ENCODE peak calls at places on chromosomes 16 and 17, in seven cellular contexts. Y, K, N, F, T, A and H are unnamed samples.

GRCh38 chr17:4897198-4897657 is 2.1 kb upstream of the C17orf107 start:
- DNase-seq in T (no peak), Y (no peak), K (no peak), F (no peak), A (no peak), N (no peak), H (no peak)

GRCh38 chr17:72900542-72900941 is 191.9 kb downstream of the SLC39A11 start:
- DNase-seq in N (no peak), A (no peak), F (no peak), K (no peak), Y (no peak), T (no peak), H (no peak)

GRCh38 chr17:74437702-74438101 is 5.8 kb downstream of the GPRC5C start:
- DNase-seq in Y (no peak), K (no peak), A (no peak), F (no peak), T (no peak), N (no peak), H (no peak)

GRCh38 chr16:56246051-56246817 is 54.9 kb downstream of the GNAO1 start:
- DNase-seq in K (no peak), N (peak), T (peak), Y (peak), F (peak), A (peak), H (peak)

GRCh38 chr16:3971261-3971660 is 90.7 kb upstream of the CREBBP start:
- DNase-seq in Y (peak), N (no peak), A (no peak), T (no peak), K (no peak), F (peak), H (peak)

GRCh38 chr16:14186954-14187306 is 115.8 kb downstream of the MRTFB start:
- DNase-seq in A (no peak), K (no peak), Y (no peak), N (no peak), T (no peak), F (no peak), H (no peak)

GRCh38 chr17:63001689-63002394 is 35.8 kb downstream of the TANC2 start:
- DNase-seq in T (no peak), N (no peak), Y (no peak), K (no peak), F (no peak), A (no peak), H (peak)

GRCh38 chr16:8885674-8886592 is 3.8 kb downstream of the LITAFD start:
- DNase-seq in K (no peak), F (peak), Y (peak), A (no peak), N (peak), T (no peak), H (peak)

GRCh38 chr17:40326014-40326831 is 17.2 kb downstream of the RARA start:
- DNase-seq in K (no peak), N (no peak), F (no peak), Y (no peak), A (no peak), T (no peak), H (no peak)

GRCh38 chr17:39894681-39895376 is 23.6 kb downstream of the GSDMB start:
- DNase-seq in F (no peak), N (no peak), A (no peak), T (no peak), K (no peak), Y (no peak), H (no peak)

GRCh38 chr16:11156401-11156800 is 99.6 kb downstream of the SOCS1 start:
- DNase-seq in F (no peak), K (no peak), A (no peak), T (no peak), N (no peak), Y (no peak), H (no peak)

GRCh38 chr16:66274335-66275110 is 92.0 kb upstream of the CDH5 start:
- DNase-seq in F (peak), K (no peak), A (no peak), N (no peak), T (peak), Y (peak), H (peak)

GRCh38 chr17:68993112-68993511 is 37.9 kb upstream of the ABCA8 start:
- DNase-seq in A (no peak), F (peak), K (no peak), T (no peak), Y (peak), N (no peak), H (peak)

GRCh38 chr16:74053310-74053709 is 243.3 kb upstream of the PSMD7 start:
- DNase-seq in N (no peak), T (no peak), Y (no peak), F (no peak), A (no peak), K (no peak), H (no peak)

GRCh38 chr17:1060991-1061390 is 64.1 kb downstream of the TIMM22 start:
- DNase-seq in A (peak), T (peak), F (peak), N (no peak), K (peak), Y (peak), H (peak)

GRCh38 chr16:75695708-75696107 is 5.6 kb downstream of the DUXB start:
- DNase-seq in Y (no peak), K (no peak), T (no peak), N (peak), F (peak), A (no peak), H (no peak)

GRCh38 chr16:89695086-89695874 is 6.2 kb downstream of the SPATA2L start:
- DNase-seq in T (no peak), A (peak), F (no peak), K (no peak), Y (no peak), N (no peak), H (no peak)

GRCh38 chr16:10558305-10558704 is 22.1 kb downstream of the EMP2 start:
- DNase-seq in F (no peak), T (no peak), N (no peak), K (no peak), Y (no peak), A (no peak), H (no peak)

GRCh38 chr17:42775534-42776098 is 2.4 kb downstream of the VPS25 start:
- DNase-seq in K (no peak), Y (peak), T (no peak), N (no peak), A (no peak), F (peak), H (no peak)

GRCh38 chr16:30041841-30042240 is 10.8 kb upstream of the TLCD3B start:
- DNase-seq in Y (peak), K (no peak), A (no peak), T (no peak), F (peak), N (no peak), H (no peak)

GRCh38 chr17:68821860-68822693 is 133.1 kb downstream of the ABCA8 start:
- DNase-seq in N (no peak), K (peak), T (no peak), Y (peak), F (peak), A (peak), H (peak)

GRCh38 chr17:81310963-81311550 is 15.9 kb upstream of the SLC38A10 start:
- DNase-seq in Y (no peak), T (no peak), N (no peak), F (no peak), A (no peak), K (no peak), H (no peak)

GRCh38 chr17:37713028-37713431 is 31.8 kb downstream of the HNF1B start:
- DNase-seq in F (no peak), N (no peak), T (no peak), A (no peak), Y (no peak), K (no peak), H (no peak)

GRCh38 chr17:50688168-50688719 is 19.5 kb downstream of the ANKRD40 start:
- DNase-seq in A (no peak), F (no peak), T (no peak), Y (no peak), N (no peak), K (no peak), H (no peak)

GRCh38 chr16:21608647-21609328 is 9.4 kb downstream of the METTL9 start:
- DNase-seq in Y (no peak), K (no peak), F (peak), T (no peak), A (no peak), N (peak), H (no peak)

GRCh38 chr16:88784074-88784855 is 755 bp downstream of the PIEZO1 start:
- DNase-seq in Y (peak), T (peak), N (peak), F (peak), K (no peak), A (peak), H (peak)

GRCh38 chr17:38762231-38762630 is 9.7 kb downstream of the PSMB3 start:
- DNase-seq in K (no peak), F (no peak), Y (no peak), T (no peak), N (no peak), A (no peak), H (no peak)
- TF ChIP-seq CTCF in K (no peak), F (no peak), Y (no peak), T (no peak), N (no peak), A (no peak), H (no peak)

GRCh38 chr17:8791248-8791909 is 7.8 kb downstream of the MFSD6L start:
- DNase-seq in A (no peak), N (no peak), Y (no peak), K (no peak), F (no peak), T (no peak), H (no peak)
- TF ChIP-seq CTCF in A (no peak), N (peak), Y (no peak), K (no peak), F (no peak), T (no peak), H (peak)

GRCh38 chr17:65058151-65058550 is 1.6 kb upstream of the GNA13 start:
- DNase-seq in F (no peak), A (no peak), T (no peak), Y (no peak), N (no peak), K (no peak), H (no peak)
- TF ChIP-seq CTCF in F (no peak), A (no peak), T (no peak), Y (no peak), N (no peak), K (no peak), H (no peak)

GRCh38 chr16:78271981-78272380 is 172.5 kb downstream of the WWOX start:
- DNase-seq in A (no peak), K (no peak), T (no peak), F (no peak), Y (no peak), N (no peak), H (no peak)
- TF ChIP-seq CTCF in A (no peak), K (no peak), T (no peak), F (no peak), Y (no peak), N (no peak), H (no peak)

DNA sequence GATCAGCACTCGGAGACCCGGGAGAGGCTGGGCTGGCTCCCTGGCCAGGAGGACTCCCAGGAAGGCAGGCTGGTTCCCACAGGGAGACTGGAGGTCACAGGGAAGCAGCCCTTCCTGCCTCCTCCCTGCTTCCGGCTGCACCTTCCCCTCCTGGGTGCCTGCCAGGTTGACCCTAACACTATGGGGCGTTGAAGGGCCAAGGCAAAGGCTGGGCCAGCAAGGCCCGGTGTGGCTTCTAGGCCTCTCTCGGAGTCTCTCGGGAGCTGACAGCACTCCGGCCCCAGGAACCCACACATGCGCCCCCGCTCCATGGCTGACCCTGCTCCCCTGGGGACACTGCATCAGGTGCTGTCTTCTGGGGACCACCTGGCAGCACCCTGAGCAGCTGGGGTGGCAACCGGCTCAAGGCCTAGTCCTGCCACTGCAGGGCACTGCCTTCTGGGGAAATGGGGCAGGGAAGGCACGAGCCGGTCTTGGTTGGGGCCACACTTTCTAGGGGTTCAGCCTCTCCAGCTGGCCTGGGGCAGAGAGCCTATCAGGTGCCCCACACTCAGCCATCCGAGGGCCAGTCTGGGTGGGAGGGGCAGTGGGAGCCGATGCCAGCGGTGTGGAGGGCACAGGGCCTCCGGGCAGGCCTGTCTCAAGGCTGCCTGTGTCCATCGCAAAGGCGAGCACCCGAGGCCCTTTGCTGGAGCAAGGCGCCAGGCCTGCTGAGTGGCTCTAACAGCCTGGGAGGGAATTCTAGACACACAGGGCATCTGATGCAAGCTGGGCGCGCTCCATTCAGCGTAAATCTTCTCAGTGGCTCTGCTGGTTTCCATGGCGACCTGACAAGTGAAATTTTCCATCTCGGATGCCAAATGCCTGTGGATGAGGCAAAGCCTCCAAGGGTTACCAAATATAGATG is 5.6 kb upstream of the MTSS2 start:
- DNase-seq in F (no peak), Y (peak), A (no peak), K (peak), N (peak), T (peak), H (no peak)
- TF ChIP-seq CTCF in F (no peak), Y (no peak), A (no peak), K (no peak), N (no peak), T (no peak), H (no peak)

DNA sequence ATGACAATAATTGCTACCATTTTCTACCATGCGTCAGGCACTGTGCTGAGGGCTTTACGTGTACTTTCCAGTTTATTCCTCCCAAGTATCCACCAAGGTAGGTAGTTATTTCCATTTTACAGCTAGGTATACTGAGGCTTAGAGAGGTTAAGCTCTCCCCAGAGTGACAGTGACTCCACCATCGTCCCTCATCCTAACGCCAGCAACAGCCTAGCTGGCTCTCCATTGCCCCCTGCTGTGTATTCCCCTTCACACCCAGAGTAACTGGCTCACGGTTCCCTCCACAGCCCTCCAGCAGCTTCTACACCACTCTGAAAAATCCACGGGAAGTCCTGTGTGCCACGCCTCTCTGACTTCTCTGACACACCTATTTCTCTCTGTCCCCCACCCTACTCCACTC is 7.1 kb upstream of the ASGR1 start:
- DNase-seq in Y (no peak), T (no peak), N (no peak), K (no peak), A (peak), F (no peak), H (no peak)
- TF ChIP-seq CTCF in Y (peak), T (no peak), N (no peak), K (peak), A (no peak), F (no peak), H (peak)

GRCh38 chr17:75998327-75998795 is 2.3 kb upstream of the CDK3 start:
- DNase-seq in K (no peak), T (no peak), A (no peak), F (no peak), N (no peak), Y (no peak), H (no peak)

GRCh38 chr17:76002100-76002499 is 1.4 kb downstream of the CDK3 start:
- DNase-seq in F (no peak), Y (no peak), K (no peak), A (no peak), T (no peak), N (no peak), H (no peak)

GRCh38 chr17:76003915-76004314 is 3.3 kb downstream of the CDK3 start:
- DNase-seq in Y (no peak), T (no peak), A (no peak), F (no peak), K (no peak), N (no peak), H (no peak)

GRCh38 chr17:76000016-76000754 is 470 bp upstream of the CDK3 start:
- DNase-seq in K (no peak), A (no peak), N (peak), T (no peak), F (peak), Y (no peak), H (no peak)

DNA sequence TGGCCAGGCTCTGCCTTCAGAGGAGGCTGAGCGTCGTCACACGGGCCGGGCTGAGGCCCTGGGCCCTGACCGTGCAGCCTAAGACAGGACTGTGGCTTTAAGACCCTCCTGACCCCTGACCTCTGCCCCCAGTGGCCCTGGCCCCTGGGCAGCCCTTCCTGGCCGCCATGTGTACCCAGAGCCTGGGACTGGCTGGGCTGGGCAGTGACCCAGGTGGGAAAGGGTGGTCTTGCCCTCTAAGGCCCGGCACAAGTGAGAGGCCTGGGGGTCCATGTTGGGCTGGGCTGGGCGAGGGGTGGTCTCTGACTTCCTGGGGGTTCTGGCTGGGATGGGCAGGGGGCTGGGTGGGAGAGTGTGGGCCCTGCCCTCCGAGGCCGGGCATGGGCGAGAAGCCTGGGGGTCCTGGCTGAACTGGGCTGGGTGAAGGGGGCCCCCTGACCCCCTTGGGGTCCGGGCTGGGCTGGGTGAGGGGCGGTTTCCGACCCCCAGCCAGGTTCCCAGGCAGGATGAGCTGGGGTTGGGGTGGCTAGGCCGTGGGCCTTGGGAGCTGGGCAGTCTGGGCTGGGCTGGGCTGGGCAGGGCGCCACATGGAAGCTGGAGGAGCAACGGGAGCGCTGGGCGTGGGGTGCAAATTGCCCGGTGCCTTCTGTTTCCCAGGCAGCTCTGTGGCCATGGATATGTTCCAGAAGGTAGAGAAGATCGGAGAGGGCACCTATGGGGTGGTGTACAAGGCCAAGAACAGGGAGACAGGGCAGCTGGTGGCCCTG is at the start of gene CDK3:
- DNase-seq in N (no peak), A (no peak), Y (no peak), T (no peak), K (no peak), F (no peak), H (no peak)
- TF ChIP-seq CTCF in N (no peak), A (peak), Y (no peak), T (no peak), K (no peak), F (peak), H (no peak)